ENCODE peak calls at places on chromosomes 1 and 21, in six cellular contexts. One of them, this sample, is unnamed.

GRCh38 chr1:10693497-10694273 is 102.8 kb downstream of the CASZ1 start:
- DNase-seq in HFF-Myc: no peak
- DNase-seq in pulmonary artery endothelial cell: no peak
- DNase-seq in fibroblast of mammary gland: no peak
- DNase-seq in C1 segment of cervical spinal cord: no peak
- DNase-seq in NCI-H446 treated with DMSO at 0.1 percent for 48 hours: no peak
- DNase-seq in this sample: peak

GRCh38 chr1:36557041-36558000 is 74.6 kb upstream of the CSF3R start:
- DNase-seq in HFF-Myc: no peak
- DNase-seq in pulmonary artery endothelial cell: no peak
- DNase-seq in fibroblast of mammary gland: no peak
- DNase-seq in C1 segment of cervical spinal cord: no peak
- DNase-seq in NCI-H446 treated with DMSO at 0.1 percent for 48 hours: no peak
- DNase-seq in this sample: no peak

GRCh38 chr21:28099296-28099695 is 893.4 kb downstream of the LTN1 start:
- DNase-seq in HFF-Myc: no peak
- DNase-seq in pulmonary artery endothelial cell: no peak
- DNase-seq in fibroblast of mammary gland: peak
- DNase-seq in C1 segment of cervical spinal cord: no peak
- DNase-seq in NCI-H446 treated with DMSO at 0.1 percent for 48 hours: peak
- DNase-seq in this sample: peak

GRCh38 chr1:44141531-44141930 is at the start of gene KLF18:
- DNase-seq in HFF-Myc: no peak
- DNase-seq in pulmonary artery endothelial cell: no peak
- DNase-seq in fibroblast of mammary gland: no peak
- DNase-seq in C1 segment of cervical spinal cord: no peak
- DNase-seq in NCI-H446 treated with DMSO at 0.1 percent for 48 hours: no peak
- DNase-seq in this sample: no peak

GRCh38 chr1:48675251-48675650 is 101.4 kb downstream of the BEND5 start:
- DNase-seq in HFF-Myc: no peak
- DNase-seq in pulmonary artery endothelial cell: no peak
- DNase-seq in fibroblast of mammary gland: peak
- DNase-seq in C1 segment of cervical spinal cord: no peak
- DNase-seq in NCI-H446 treated with DMSO at 0.1 percent for 48 hours: no peak
- DNase-seq in this sample: peak

GRCh38 chr1:154190550-154190949 is 1.4 kb downstream of the TPM3 start:
- DNase-seq in HFF-Myc: no peak
- DNase-seq in pulmonary artery endothelial cell: peak
- DNase-seq in fibroblast of mammary gland: peak
- DNase-seq in C1 segment of cervical spinal cord: no peak
- DNase-seq in NCI-H446 treated with DMSO at 0.1 percent for 48 hours: no peak
- DNase-seq in this sample: peak

GRCh38 chr1:111576547-111576946 is 43.0 kb upstream of the RAP1A start:
- DNase-seq in HFF-Myc: no peak
- DNase-seq in pulmonary artery endothelial cell: no peak
- DNase-seq in fibroblast of mammary gland: no peak
- DNase-seq in C1 segment of cervical spinal cord: no peak
- DNase-seq in NCI-H446 treated with DMSO at 0.1 percent for 48 hours: no peak
- DNase-seq in this sample: no peak

GRCh38 chr1:181129771-181130606 is 41.5 kb downstream of the IER5 start:
- DNase-seq in HFF-Myc: no peak
- DNase-seq in pulmonary artery endothelial cell: no peak
- DNase-seq in fibroblast of mammary gland: no peak
- DNase-seq in C1 segment of cervical spinal cord: no peak
- DNase-seq in NCI-H446 treated with DMSO at 0.1 percent for 48 hours: peak
- DNase-seq in this sample: no peak

GRCh38 chr1:43227138-43227836 is 42.5 kb upstream of the TMEM125 start:
- DNase-seq in HFF-Myc: peak
- DNase-seq in pulmonary artery endothelial cell: peak
- DNase-seq in fibroblast of mammary gland: peak
- DNase-seq in C1 segment of cervical spinal cord: peak
- DNase-seq in NCI-H446 treated with DMSO at 0.1 percent for 48 hours: peak
- DNase-seq in this sample: peak

GRCh38 chr1:92577251-92577895 is 90.6 kb upstream of the GFI1 start:
- DNase-seq in HFF-Myc: no peak
- DNase-seq in pulmonary artery endothelial cell: peak
- DNase-seq in fibroblast of mammary gland: peak
- DNase-seq in C1 segment of cervical spinal cord: peak
- DNase-seq in NCI-H446 treated with DMSO at 0.1 percent for 48 hours: no peak
- DNase-seq in this sample: peak

GRCh38 chr1:209732725-209733124 is 23.1 kb upstream of the TRAF3IP3 start:
- DNase-seq in HFF-Myc: no peak
- DNase-seq in pulmonary artery endothelial cell: no peak
- DNase-seq in fibroblast of mammary gland: peak
- DNase-seq in C1 segment of cervical spinal cord: no peak
- DNase-seq in NCI-H446 treated with DMSO at 0.1 percent for 48 hours: no peak
- DNase-seq in this sample: no peak

GRCh38 chr1:9302745-9303524 is 10.2 kb downstream of the SPSB1 start:
- DNase-seq in HFF-Myc: peak
- DNase-seq in pulmonary artery endothelial cell: no peak
- DNase-seq in fibroblast of mammary gland: peak
- DNase-seq in C1 segment of cervical spinal cord: no peak
- DNase-seq in NCI-H446 treated with DMSO at 0.1 percent for 48 hours: no peak
- DNase-seq in this sample: peak

GRCh38 chr21:41363370-41364270 is 1.8 kb downstream of the MX2 start:
- DNase-seq in HFF-Myc: no peak
- DNase-seq in pulmonary artery endothelial cell: no peak
- DNase-seq in fibroblast of mammary gland: no peak
- DNase-seq in C1 segment of cervical spinal cord: no peak
- DNase-seq in NCI-H446 treated with DMSO at 0.1 percent for 48 hours: no peak
- DNase-seq in this sample: no peak

GRCh38 chr1:30617161-30617560 is 106.2 kb downstream of the MATN1 start:
- DNase-seq in HFF-Myc: no peak
- DNase-seq in pulmonary artery endothelial cell: no peak
- DNase-seq in fibroblast of mammary gland: no peak
- DNase-seq in C1 segment of cervical spinal cord: no peak
- DNase-seq in NCI-H446 treated with DMSO at 0.1 percent for 48 hours: no peak
- DNase-seq in this sample: peak

GRCh38 chr1:94734963-94735899 is 84.9 kb upstream of the SLC44A3 start:
- DNase-seq in HFF-Myc: peak
- DNase-seq in pulmonary artery endothelial cell: no peak
- DNase-seq in fibroblast of mammary gland: peak
- DNase-seq in C1 segment of cervical spinal cord: no peak
- DNase-seq in NCI-H446 treated with DMSO at 0.1 percent for 48 hours: no peak
- DNase-seq in this sample: peak

GRCh38 chr21:34116569-34116968 is 43.2 kb downstream of the MRPS6 start:
- DNase-seq in HFF-Myc: no peak
- DNase-seq in pulmonary artery endothelial cell: no peak
- DNase-seq in fibroblast of mammary gland: no peak
- DNase-seq in C1 segment of cervical spinal cord: no peak
- DNase-seq in NCI-H446 treated with DMSO at 0.1 percent for 48 hours: no peak
- DNase-seq in this sample: no peak

GRCh38 chr1:22689505-22689904 is 21.1 kb upstream of the EPHB2 start:
- DNase-seq in HFF-Myc: peak
- DNase-seq in pulmonary artery endothelial cell: no peak
- DNase-seq in fibroblast of mammary gland: peak
- DNase-seq in C1 segment of cervical spinal cord: peak
- DNase-seq in NCI-H446 treated with DMSO at 0.1 percent for 48 hours: no peak
- DNase-seq in this sample: peak

GRCh38 chr1:169868978-169869377 is 24.7 kb downstream of the SCYL3 start:
- DNase-seq in HFF-Myc: no peak
- DNase-seq in pulmonary artery endothelial cell: no peak
- DNase-seq in fibroblast of mammary gland: no peak
- DNase-seq in C1 segment of cervical spinal cord: no peak
- DNase-seq in NCI-H446 treated with DMSO at 0.1 percent for 48 hours: no peak
- DNase-seq in this sample: no peak

GRCh38 chr1:203744008-203744972 is 20.7 kb upstream of the LAX1 start:
- DNase-seq in HFF-Myc: no peak
- DNase-seq in pulmonary artery endothelial cell: no peak
- DNase-seq in fibroblast of mammary gland: peak
- DNase-seq in C1 segment of cervical spinal cord: peak
- DNase-seq in NCI-H446 treated with DMSO at 0.1 percent for 48 hours: no peak
- DNase-seq in this sample: peak

GRCh38 chr1:27755286-27755685 is 17.7 kb upstream of the STX12 start:
- DNase-seq in HFF-Myc: no peak
- DNase-seq in pulmonary artery endothelial cell: no peak
- DNase-seq in fibroblast of mammary gland: no peak
- DNase-seq in C1 segment of cervical spinal cord: no peak
- DNase-seq in NCI-H446 treated with DMSO at 0.1 percent for 48 hours: no peak
- DNase-seq in this sample: no peak

GRCh38 chr1:4310396-4310923 is 343.9 kb upstream of the AJAP1 start:
- DNase-seq in HFF-Myc: no peak
- DNase-seq in pulmonary artery endothelial cell: no peak
- DNase-seq in fibroblast of mammary gland: no peak
- DNase-seq in C1 segment of cervical spinal cord: no peak
- DNase-seq in NCI-H446 treated with DMSO at 0.1 percent for 48 hours: no peak
- DNase-seq in this sample: no peak

GRCh38 chr1:118960567-118961136 is 27.5 kb downstream of the TBX15 start:
- DNase-seq in HFF-Myc: no peak
- DNase-seq in pulmonary artery endothelial cell: no peak
- DNase-seq in fibroblast of mammary gland: peak
- DNase-seq in C1 segment of cervical spinal cord: no peak
- DNase-seq in NCI-H446 treated with DMSO at 0.1 percent for 48 hours: no peak
- DNase-seq in this sample: peak

GRCh38 chr1:183330335-183330734 is 87.8 kb downstream of the NMNAT2 start:
- DNase-seq in HFF-Myc: no peak
- DNase-seq in pulmonary artery endothelial cell: no peak
- DNase-seq in fibroblast of mammary gland: no peak
- DNase-seq in C1 segment of cervical spinal cord: no peak
- DNase-seq in NCI-H446 treated with DMSO at 0.1 percent for 48 hours: no peak
- DNase-seq in this sample: no peak

GRCh38 chr1:193342811-193343210 is 156.4 kb upstream of the B3GALT2 start:
- DNase-seq in HFF-Myc: no peak
- DNase-seq in pulmonary artery endothelial cell: no peak
- DNase-seq in fibroblast of mammary gland: no peak
- DNase-seq in C1 segment of cervical spinal cord: no peak
- DNase-seq in NCI-H446 treated with DMSO at 0.1 percent for 48 hours: no peak
- DNase-seq in this sample: no peak

GRCh38 chr21:43210454-43211084 is 41.8 kb downstream of the CRYAA start:
- DNase-seq in HFF-Myc: no peak
- DNase-seq in pulmonary artery endothelial cell: no peak
- DNase-seq in fibroblast of mammary gland: no peak
- DNase-seq in C1 segment of cervical spinal cord: no peak
- DNase-seq in NCI-H446 treated with DMSO at 0.1 percent for 48 hours: no peak
- DNase-seq in this sample: no peak

GRCh38 chr1:148308832-148309458 is 156.9 kb upstream of the NBPF11 start:
- DNase-seq in HFF-Myc: peak
- DNase-seq in pulmonary artery endothelial cell: no peak
- DNase-seq in fibroblast of mammary gland: peak
- DNase-seq in C1 segment of cervical spinal cord: no peak
- DNase-seq in NCI-H446 treated with DMSO at 0.1 percent for 48 hours: no peak
- DNase-seq in this sample: no peak

GRCh38 chr21:33962290-33962689 is 46.7 kb upstream of the ATP5PO start:
- DNase-seq in HFF-Myc: no peak
- DNase-seq in pulmonary artery endothelial cell: no peak
- DNase-seq in fibroblast of mammary gland: no peak
- DNase-seq in C1 segment of cervical spinal cord: no peak
- DNase-seq in NCI-H446 treated with DMSO at 0.1 percent for 48 hours: no peak
- DNase-seq in this sample: no peak

GRCh38 chr1:204301171-204301957 is 58.4 kb downstream of the PLEKHA6 start:
- DNase-seq in HFF-Myc: no peak
- DNase-seq in pulmonary artery endothelial cell: no peak
- DNase-seq in fibroblast of mammary gland: no peak
- DNase-seq in C1 segment of cervical spinal cord: no peak
- DNase-seq in NCI-H446 treated with DMSO at 0.1 percent for 48 hours: peak
- DNase-seq in this sample: no peak

GRCh38 chr1:23369335-23370013 is at the start of gene ZNF436:
- DNase-seq in HFF-Myc: no peak
- DNase-seq in pulmonary artery endothelial cell: peak
- DNase-seq in fibroblast of mammary gland: peak
- DNase-seq in C1 segment of cervical spinal cord: peak
- DNase-seq in NCI-H446 treated with DMSO at 0.1 percent for 48 hours: peak
- DNase-seq in this sample: peak

GRCh38 chr1:239011382-239011781 is 375.0 kb upstream of the CHRM3 start:
- DNase-seq in HFF-Myc: no peak
- DNase-seq in pulmonary artery endothelial cell: no peak
- DNase-seq in fibroblast of mammary gland: no peak
- DNase-seq in C1 segment of cervical spinal cord: no peak
- DNase-seq in NCI-H446 treated with DMSO at 0.1 percent for 48 hours: no peak
- DNase-seq in this sample: no peak